ENCODE peak calls at places on chromosomes 11 and 22, in eight cellular contexts. R is Peyer's patch, S is uterus, F is tibial artery, W is NT2/D1, T is IMR-90, G is transverse colon, P is skeletal muscle cell. B is an unnamed sample.
A peak's percentile ranks its signal among the peaks of the same experiment; 100 is the strongest.

GRCh38 chr11:74647831-74648230 is 55.4 kb downstream of the POLD3 start:
- DNase-seq in W (no peak), T (no peak), S (no peak), F (no peak), G (no peak), R (no peak), P (no peak), B (no peak)

GRCh38 chr22:17060126-17060525 is 24.7 kb upstream of the IL17RA start:
- DNase-seq in S (no peak), T (no peak), F (no peak), R (no peak), G (no peak), W (no peak), P (no peak), B (peak; percentile 50)

GRCh38 chr11:102926517-102926916 is 29.0 kb downstream of the MMP13 start:
- DNase-seq in S (no peak), P (no peak), F (no peak), G (peak; percentile 10), R (no peak), W (no peak), T (no peak), B (no peak)

GRCh38 chr11:13772223-13773046 is 104.0 kb downstream of the FAR1 start:
- DNase-seq in S (no peak), T (peak; percentile 62), W (peak; percentile 64), G (no peak), P (peak; percentile 11), R (no peak), F (no peak), B (peak; percentile 86)

GRCh38 chr22:36467042-36467810 is 14.2 kb downstream of the TXN2 start:
- DNase-seq in F (no peak), W (no peak), S (no peak), G (no peak), R (no peak), P (peak; percentile 25), T (peak; percentile 86), B (no peak)

GRCh38 chr11:44229664-44230063 is 80.3 kb downstream of the ALX4 start:
- DNase-seq in G (no peak), T (peak; percentile 59), P (no peak), R (no peak), W (no peak), F (no peak), S (no peak), B (no peak)

GRCh38 chr11:14141676-14142075 is 179.2 kb downstream of the SPON1 start:
- DNase-seq in T (no peak), P (no peak), S (no peak), R (no peak), W (no peak), G (no peak), F (no peak), B (no peak)

GRCh38 chr22:37631448-37632173 is 7.9 kb upstream of the SH3BP1 start:
- DNase-seq in S (no peak), T (no peak), R (no peak), P (no peak), G (peak; percentile 25), F (no peak), W (no peak), B (no peak)

GRCh38 chr11:11265994-11266606 is 87.0 kb downstream of the CSNK2A3 start:
- DNase-seq in F (no peak), R (peak; percentile 65), W (peak; percentile 46), P (no peak), T (peak; percentile 3), S (no peak), G (peak; percentile 60), B (peak; percentile 75)

GRCh38 chr11:56817661-56818060 is 69.2 kb upstream of the OR9G4 start:
- DNase-seq in S (no peak), W (no peak), F (no peak), P (no peak), T (no peak), G (peak; percentile 30), R (no peak), B (no peak)

GRCh38 chr11:111976614-111977140 is 39.5 kb downstream of the DIXDC1 start:
- DNase-seq in P (no peak), T (no peak), F (peak; percentile 40), W (no peak), R (no peak), G (no peak), S (peak; percentile 63), B (peak; percentile 78)

GRCh38 chr11:8705171-8705570 is 22.6 kb downstream of the RPL27A start:
- DNase-seq in R (no peak), S (no peak), P (no peak), G (no peak), F (no peak), T (no peak), W (no peak), B (no peak)

GRCh38 chr22:47310601-47311000 is 548.2 kb downstream of the TBC1D22A start:
- DNase-seq in S (no peak), P (no peak), R (no peak), W (no peak), T (peak; percentile 31), F (no peak), G (no peak), B (no peak)

GRCh38 chr22:19841641-19842385 is 12.9 kb downstream of the GNB1L start:
- DNase-seq in F (no peak), P (no peak), T (no peak), R (no peak), G (no peak), S (no peak), W (no peak), B (no peak)

GRCh38 chr11:75706260-75706729 is 11.3 kb upstream of the MOGAT2 start:
- DNase-seq in R (peak; percentile 82), T (peak; percentile 64), S (peak; percentile 69), W (peak; percentile 70), G (peak; percentile 80), P (peak; percentile 18), F (peak; percentile 34), B (peak; percentile 90)

GRCh38 chr11:129315781-129316579 is 59.7 kb upstream of the BARX2 start:
- DNase-seq in R (peak; percentile 68), S (no peak), W (peak; percentile 15), T (no peak), P (no peak), G (peak; percentile 72), F (no peak), B (peak; percentile 62)

GRCh38 chr22:22749167-22749758 is 104.8 kb downstream of the GGTLC2 start:
- DNase-seq in W (no peak), G (no peak), R (no peak), P (no peak), T (no peak), S (no peak), F (no peak), B (no peak)

GRCh38 chr22:33841281-33842005 is 78.8 kb downstream of the LARGE1 start:
- DNase-seq in S (no peak), G (no peak), T (no peak), W (no peak), F (no peak), P (no peak), R (no peak), B (no peak)

DNA sequence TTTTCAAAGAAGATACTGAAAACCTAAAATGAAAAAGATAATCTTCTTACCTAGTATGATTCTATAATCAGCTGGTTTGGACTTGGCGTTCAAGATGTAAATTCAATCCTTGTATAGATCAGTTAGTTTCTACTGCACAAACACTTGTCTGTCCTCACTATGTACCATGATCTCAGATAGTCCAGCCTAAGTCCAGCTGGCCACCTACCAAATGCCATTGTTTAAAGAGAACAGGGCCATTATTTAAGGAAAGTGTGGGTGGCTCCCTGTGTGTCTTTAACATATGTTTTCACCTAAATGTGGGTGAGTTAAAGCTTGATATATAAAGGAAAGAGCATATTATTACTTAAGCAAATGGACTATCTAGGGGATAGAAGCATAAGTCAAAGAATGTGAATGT is 38.6 kb downstream of the BLID start:
- DNase-seq in R (no peak), P (no peak), S (no peak), G (no peak), W (no peak), F (no peak), T (no peak), B (no peak)
- H3K4me3 ChIP-seq in R (no peak overlapping the region), P (no peak overlapping the region), S (no peak overlapping the region), G (no peak overlapping the region), W (no peak overlapping the region), F (no peak overlapping the region), T (no peak overlapping the region), B (no peak overlapping the region)

GRCh38 chr11:66685276-66686099 is 7.8 kb upstream of the RBM4B start:
- DNase-seq in P (no peak), F (no peak), T (no peak), R (no peak), W (no peak), S (no peak), G (no peak), B (no peak)
- H3K4me3 ChIP-seq in P (no peak overlapping the region), F (no peak overlapping the region), T (no peak overlapping the region), R (no peak overlapping the region), W (no peak overlapping the region), S (no peak overlapping the region), G (no peak overlapping the region), B (no peak overlapping the region)

GRCh38 chr11:59141191-59141590 is 1.5 kb upstream of the FAM111A start:
- DNase-seq in S (no peak), F (no peak), W (no peak), T (no peak), P (no peak), G (no peak), R (no peak), B (no peak)
- H3K4me3 ChIP-seq in S (no peak overlapping the region), F (no peak overlapping the region), W (no peak overlapping the region), T (no peak overlapping the region), P (no peak overlapping the region), G (no peak overlapping the region), R (no peak overlapping the region), B (peak overlapping the region; percentile 63)

GRCh38 chr11:30322162-30322561 is 742 bp upstream of the ARL14EP start:
- DNase-seq in R (no peak), F (no peak), G (no peak), P (no peak), T (no peak), W (no peak), S (no peak), B (no peak)
- H3K4me3 ChIP-seq in R (no peak overlapping the region), F (peak overlapping the region; percentile 73), G (no peak overlapping the region), P (no peak overlapping the region), T (no peak overlapping the region), W (no peak overlapping the region), S (no peak overlapping the region), B (peak overlapping the region; percentile 89)

B was measured in GM23338.